ENCODE peak calls at places on chromosomes 12 and 14, in six cellular contexts. H is nucleus accumbens, J is PC-3, M is fibroblast of the conjunctiva, Z is tibial artery, U is foreskin keratinocyte. A is an unnamed sample.
A peak's percentile ranks its signal among the peaks of the same experiment; 100 is the strongest.

GRCh38 chr12:50925920-50926319 is 26.4 kb upstream of the HIGD1C start:
- DNase-seq in H (no peak), J (no peak), M (no peak), Z (no peak), U (no peak), A (no peak)

GRCh38 chr14:65303902-65304222 is 108.7 kb upstream of the FUT8 start:
- DNase-seq in H (no peak), J (no peak), M (no peak), Z (no peak), U (no peak), A (no peak)

GRCh38 chr12:6376079-6376941 is 947 bp upstream of the SCNN1A start:
- DNase-seq in H (no peak), J (no peak), M (no peak), Z (peak; percentile 79), U (no peak), A (no peak)

GRCh38 chr12:72296389-72296788 is 24.2 kb downstream of the TRHDE start:
- DNase-seq in H (no peak), J (peak; percentile 95), M (no peak), Z (no peak), U (no peak), A (no peak)

GRCh38 chr14:59483360-59483759 is 848 bp downstream of the L3HYPDH start:
- DNase-seq in H (no peak), J (peak; percentile 86), M (no peak), Z (peak; percentile 72), U (no peak), A (peak; percentile 25)

GRCh38 chr14:96415559-96415958 is 23.6 kb downstream of the AK7 start:
- DNase-seq in H (no peak), J (no peak), M (no peak), Z (no peak), U (no peak), A (no peak)

GRCh38 chr14:90115780-90116179 is 54.0 kb downstream of the KCNK13 start:
- DNase-seq in H (no peak), J (peak; percentile 60), M (no peak), Z (no peak), U (no peak), A (no peak)

GRCh38 chr14:50944647-50945413 is 547 bp upstream of the PYGL start:
- DNase-seq in H (peak; percentile 22), J (peak; percentile 84), M (no peak), Z (peak; percentile 79), U (peak; percentile 71), A (peak; percentile 73)

GRCh38 chr12:68794653-68795253 is 13.2 kb upstream of the MDM2 start:
- DNase-seq in H (no peak), J (peak; percentile 80), M (no peak), Z (no peak), U (peak; percentile 75), A (no peak)

GRCh38 chr12:101963703-101964102 is 86.3 kb downstream of the DRAM1 start:
- DNase-seq in H (no peak), J (no peak), M (no peak), Z (no peak), U (no peak), A (no peak)

GRCh38 chr14:34496679-34497513 is 34.9 kb upstream of the SPTSSA start:
- DNase-seq in H (peak; percentile 26), J (peak; percentile 98), M (peak; percentile 99), Z (peak; percentile 87), U (peak; percentile 94), A (no peak)

GRCh38 chr12:30796508-30796780 is 41.7 kb upstream of the CAPRIN2 start:
- DNase-seq in H (no peak), J (peak; percentile 58), M (no peak), Z (peak; percentile 66), U (no peak), A (peak; percentile 4)

GRCh38 chr12:67111182-67111581 is 158.0 kb upstream of the CAND1 start:
- DNase-seq in H (no peak), J (no peak), M (no peak), Z (no peak), U (peak; percentile 74), A (no peak)

GRCh38 chr12:62917939-62918338 is 17.0 kb downstream of the PPM1H start:
- DNase-seq in H (no peak), J (no peak), M (no peak), Z (no peak), U (no peak), A (no peak)

GRCh38 chr12:118017926-118018325 is 1.4 kb downstream of the RFC5 start:
- DNase-seq in H (no peak), J (no peak), M (no peak), Z (no peak), U (no peak), A (no peak)